ENCODE peak calls at places on chromosome 3, in four cellular contexts. A, N, E and X are unnamed samples. For H3K4me1, the result is how much of the 10 kb centered on the place peaks cover.

GRCh38 chr3:160982497-160982896 is 122.7 kb downstream of the B3GALNT1 start:
- DNase-seq in N (no peak), E (no peak), A (no peak), X (no peak)

GRCh38 chr3:72141264-72141663 is 356.3 kb upstream of the PROK2 start:
- DNase-seq in E (no peak), N (no peak), A (no peak), X (no peak)

GRCh38 chr3:27360113-27361078 is 8.8 kb downstream of the NEK10 start:
- DNase-seq in E (no peak), N (no peak), A (no peak), X (no peak)

GRCh38 chr3:140416686-140417085 is 261.2 kb upstream of the TRIM42 start:
- DNase-seq in A (no peak), N (no peak), E (no peak), X (no peak)

GRCh38 chr3:53493997-53494791 is at the start of gene CACNA1D:
- DNase-seq in E (no peak), A (peak), N (no peak), X (no peak)

GRCh38 chr3:149967067-149967685 is 3.5 kb downstream of the PFN2 start:
- DNase-seq in N (no peak), E (no peak), A (no peak), X (peak)

GRCh38 chr3:13215940-13216546 is 142.8 kb upstream of the IQSEC1 start:
- DNase-seq in N (no peak), E (peak), A (no peak), X (no peak)

GRCh38 chr3:25567806-25568524 is 96.7 kb downstream of the TOP2B start:
- DNase-seq in A (no peak), E (no peak), N (no peak), X (no peak)

GRCh38 chr3:171967137-171967783 is 72.1 kb upstream of the FNDC3B start:
- DNase-seq in N (no peak), A (no peak), E (no peak), X (no peak)

GRCh38 chr3:167872941-167873340 is 137.4 kb downstream of the SERPINI1 start:
- DNase-seq in A (no peak), E (no peak), N (no peak), X (no peak)

GRCh38 chr3:161316006-161316689 is 55.2 kb downstream of the SPTSSB start:
- DNase-seq in E (no peak), A (no peak), N (no peak), X (no peak)

GRCh38 chr3:69869643-69870042 is 129.9 kb upstream of the SAMMSON start:
- DNase-seq in E (no peak), N (no peak), A (no peak), X (no peak)

GRCh38 chr3:23834082-23834870 is 28.5 kb downstream of the UBE2E1 start:
- DNase-seq in N (no peak), A (no peak), E (no peak), X (no peak)

GRCh38 chr3:47228088-47228487 is 54.5 kb downstream of the KIF9 start:
- DNase-seq in N (no peak), E (no peak), A (no peak), X (no peak)

GRCh38 chr3:52188586-52189404 is 9.2 kb upstream of the ALAS1 start:
- DNase-seq in E (no peak), N (no peak), A (no peak), X (no peak)

GRCh38 chr3:172869797-172870518 is 119.4 kb downstream of the ECT2 start:
- DNase-seq in A (no peak), N (no peak), E (no peak), X (no peak)

GRCh38 chr3:40366203-40367162 is 20.5 kb upstream of the ENTPD3 start:
- DNase-seq in E (no peak), A (no peak), N (no peak), X (no peak)

GRCh38 chr3:189324538-189325138 is 152.9 kb downstream of the TPRG1 start:
- DNase-seq in E (peak), N (peak), A (peak), X (peak)

GRCh38 chr3:122913539-122914100 is 113.9 kb downstream of the SEMA5B start:
- DNase-seq in N (no peak), A (no peak), E (no peak), X (no peak)

GRCh38 chr3:197001972-197002700 is 27.5 kb downstream of the MELTF start:
- DNase-seq in E (peak), N (no peak), A (no peak), X (no peak)

GRCh38 chr3:37521403-37521802 is 340.3 kb upstream of the CTDSPL start:
- DNase-seq in E (no peak), A (no peak), N (no peak), X (no peak)

GRCh38 chr3:149243540-149243939 is 21.9 kb upstream of the CP start:
- DNase-seq in A (no peak), N (no peak), E (no peak), X (no peak)

GRCh38 chr3:185712337-185712736 is 112.5 kb downstream of the IGF2BP2 start:
- DNase-seq in N (no peak), E (no peak), A (no peak), X (no peak)

GRCh38 chr3:85912981-85913380 is 954.2 kb downstream of the CADM2 start:
- DNase-seq in A (no peak), E (no peak), N (no peak), X (no peak)

GRCh38 chr3:50238549-50239026 is 2.6 kb downstream of the GNAI2 start:
- DNase-seq in N (no peak), A (peak), E (peak), X (no peak)

GRCh38 chr3:30680789-30681188 is 74.4 kb downstream of the TGFBR2 start:
- DNase-seq in A (no peak), N (no peak), E (no peak), X (no peak)

GRCh38 chr3:71780430-71780829 is 4.5 kb downstream of the PROK2 start:
- DNase-seq in E (no peak), A (no peak), N (no peak), X (no peak)

GRCh38 chr3:122513386-122514122 is 1.2 kb downstream of the KPNA1 start:
- DNase-seq in N (no peak), E (no peak), A (no peak), X (no peak)

GRCh38 chr3:55596212-55596611 is 109.1 kb upstream of the WNT5A start:
- DNase-seq in N (no peak), E (no peak), A (no peak), X (no peak)

GRCh38 chr3:104297617-104298016 is 1069.1 kb upstream of the ALCAM start:
- DNase-seq in N (no peak), E (no peak), A (no peak), X (no peak)

GRCh38 chr3:15711281-15711680 is 86.5 kb downstream of the ANKRD28 start:
- DNase-seq in A (no peak), E (no peak), N (no peak), X (no peak)

GRCh38 chr3:174308761-174309160 is 550.4 kb upstream of the NAALADL2 start:
- DNase-seq in E (no peak), A (no peak), N (no peak), X (no peak)

GRCh38 chr3:126419886-126420786 is 25.4 kb downstream of the CFAP100 start:
- DNase-seq in N (no peak), E (no peak), A (peak), X (no peak)

GRCh38 chr3:126418256-126418530 is 23.5 kb downstream of the CFAP100 start:
- DNase-seq in E (no peak), A (no peak), N (no peak), X (no peak)

GRCh38 chr3:126417461-126418255 is 22.9 kb downstream of the CFAP100 start:
- DNase-seq in N (no peak), A (no peak), E (no peak), X (no peak)

GRCh38 chr3:126418661-126419131 is 24.0 kb downstream of the CFAP100 start:
- DNase-seq in E (no peak), A (no peak), N (no peak), X (no peak)

DNA sequence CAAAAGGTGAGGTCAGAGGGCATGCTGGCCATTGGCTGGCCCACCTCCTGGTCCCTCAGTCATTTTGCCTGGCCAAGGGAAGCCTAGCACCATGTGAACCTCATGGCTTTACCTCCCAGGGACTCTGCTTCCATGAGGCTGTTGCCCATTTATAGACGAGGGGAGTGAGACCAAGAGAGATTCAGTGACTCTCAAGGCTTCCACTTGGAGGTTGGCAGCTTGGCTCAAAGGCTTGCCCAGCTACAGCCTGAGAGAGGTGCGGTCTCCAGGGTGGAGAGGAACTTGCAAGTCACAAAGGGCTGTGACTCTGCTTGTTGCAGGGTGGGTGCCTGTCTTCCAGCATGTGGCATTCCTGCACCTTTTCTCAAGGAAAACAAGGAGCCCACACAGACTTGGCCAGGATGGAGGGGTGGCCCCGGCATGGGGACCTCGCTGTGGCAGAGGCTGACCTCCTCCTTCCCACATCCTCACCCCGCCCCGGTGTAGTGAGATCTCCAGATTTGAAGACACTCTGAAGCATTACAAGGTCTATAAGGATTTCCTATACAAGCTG is 24.5 kb downstream of the CFAP100 start:
- DNase-seq in E (no peak), N (no peak), A (peak), X (no peak)
- H3K4me1 ChIP-seq in E (under half), N (under half), A (under half), X (under half)

DNA sequence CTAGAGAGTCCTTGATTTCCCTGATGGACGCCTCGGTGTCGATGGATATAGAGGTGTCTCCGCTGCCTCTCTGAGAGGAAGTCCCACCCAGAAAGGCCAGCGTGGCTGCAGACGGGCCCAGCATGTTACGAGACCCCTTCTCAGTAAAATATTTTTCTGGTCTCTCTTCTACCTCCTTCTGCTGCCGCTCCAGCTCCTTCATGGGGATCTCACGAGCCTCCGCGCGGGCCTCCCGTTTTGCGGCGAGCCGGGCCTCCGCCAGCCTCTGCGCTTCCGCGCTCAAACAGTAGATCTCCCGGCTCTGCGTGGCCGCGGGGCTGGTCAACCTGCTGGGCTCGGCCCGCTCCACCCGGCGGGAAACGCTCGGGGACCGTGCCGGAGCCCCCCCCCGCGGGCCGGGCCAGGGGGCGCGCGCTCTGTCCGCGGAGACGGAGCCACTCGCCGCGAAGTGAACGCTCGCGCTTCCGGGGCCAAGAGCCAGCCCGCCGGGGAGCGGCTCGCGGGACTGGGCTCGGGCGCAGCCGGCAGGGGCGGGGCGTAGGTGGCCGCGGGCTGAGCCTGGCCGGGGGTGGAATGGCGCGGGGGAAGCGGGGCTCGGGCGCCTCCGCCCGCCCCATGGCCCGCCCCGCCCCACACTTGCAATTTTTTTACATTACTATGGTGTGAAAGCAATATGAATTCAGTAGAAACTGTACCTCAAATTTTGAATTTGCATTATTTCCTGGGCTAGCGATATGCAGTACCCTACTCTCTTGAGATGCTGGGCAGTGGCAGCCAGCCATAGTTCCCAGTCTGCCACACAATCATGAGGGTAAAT is 10.2 kb upstream of the KCNMB3 start:
- DNase-seq in A (peak), N (peak), E (peak), X (peak)
- H3K27ac ChIP-seq in A (peak), N (peak), E (peak), X (peak)

GRCh38 chr3:152319256-152319655 is 50.5 kb downstream of the MBNL1 start:
- DNase-seq in A (no peak), E (no peak), N (no peak), X (no peak)

GRCh38 chr3:152318512-152318911 is 49.8 kb downstream of the MBNL1 start:
- DNase-seq in E (no peak), A (no peak), N (no peak), X (no peak)

GRCh38 chr3:152321806-152322377 is 53.2 kb downstream of the MBNL1 start:
- DNase-seq in A (no peak), N (no peak), E (no peak), X (no peak)

GRCh38 chr3:152321321-152321720 is 52.6 kb downstream of the MBNL1 start:
- DNase-seq in A (no peak), N (no peak), E (no peak), X (no peak)

GRCh38 chr3:152320201-152320617 is 51.5 kb downstream of the MBNL1 start:
- DNase-seq in E (no peak), N (no peak), A (no peak), X (no peak)
- H3K4me3 ChIP-seq in E (peak), N (no peak), A (no peak), X (no peak)

GRCh38 chr3:134372405-134373277 is 1.6 kb downstream of the AMOTL2 start:
- DNase-seq in E (no peak), A (no peak), N (no peak), X (no peak)
- H3K4me1 ChIP-seq in E (half or more), A (under half), N (under half), X (under half)

GRCh38 chr3:56681963-56682457 is 1.1 kb downstream of the TASOR start:
- DNase-seq in A (no peak), N (no peak), E (no peak), X (no peak)

GRCh38 chr3:56680054-56680453 is 3.0 kb downstream of the TASOR start:
- DNase-seq in N (no peak), E (no peak), A (no peak), X (no peak)

GRCh38 chr3:56682458-56683121 is 475 bp downstream of the TASOR start:
- DNase-seq in E (peak), A (peak), N (peak), X (peak)

GRCh38 chr3:56683122-56683817 is at the start of gene TASOR:
- DNase-seq in N (peak), E (peak), A (peak), X (peak)

GRCh38 chr3:56684029-56684428 is 964 bp upstream of the TASOR start:
- DNase-seq in N (no peak), E (no peak), A (no peak), X (no peak)
- H3K27ac ChIP-seq in N (no peak), E (no peak), A (no peak), X (no peak)